ENCODE peak calls at places on chromosomes 2 and 18, in nine cellular contexts. One of them, this sample, is unnamed.

GRCh38 chr2:119823734-119824334 is 64.1 kb downstream of the PTPN4 start:
- DNase-seq in fibroblast of lung: peak
- DNase-seq in astrocyte of the spinal cord: peak
- DNase-seq in endothelial cell: peak
- DNase-seq in HCT116: no peak
- DNase-seq in GM12864: no peak
- DNase-seq in fibroblast of pulmonary artery: peak
- DNase-seq in WERI-Rb-1: peak
- DNase-seq in brain microvascular endothelial cell: peak
- DNase-seq in this sample: peak

GRCh38 chr2:11056614-11057013 is 98.7 kb upstream of the SLC66A3 start:
- DNase-seq in fibroblast of lung: peak
- DNase-seq in astrocyte of the spinal cord: peak
- DNase-seq in endothelial cell: no peak
- DNase-seq in HCT116: peak
- DNase-seq in GM12864: no peak
- DNase-seq in fibroblast of pulmonary artery: peak
- DNase-seq in WERI-Rb-1: no peak
- DNase-seq in brain microvascular endothelial cell: peak
- DNase-seq in this sample: peak

GRCh38 chr2:189060096-189060642 is 86.0 kb downstream of the COL3A1 start:
- DNase-seq in fibroblast of lung: peak
- DNase-seq in astrocyte of the spinal cord: no peak
- DNase-seq in endothelial cell: no peak
- DNase-seq in HCT116: no peak
- DNase-seq in GM12864: no peak
- DNase-seq in fibroblast of pulmonary artery: no peak
- DNase-seq in WERI-Rb-1: no peak
- DNase-seq in brain microvascular endothelial cell: no peak
- DNase-seq in this sample: no peak

GRCh38 chr2:196066794-196067382 is 1.7 kb downstream of the DNAH7 start:
- DNase-seq in fibroblast of lung: peak
- DNase-seq in astrocyte of the spinal cord: peak
- DNase-seq in endothelial cell: no peak
- DNase-seq in HCT116: peak
- DNase-seq in GM12864: no peak
- DNase-seq in fibroblast of pulmonary artery: peak
- DNase-seq in WERI-Rb-1: no peak
- DNase-seq in brain microvascular endothelial cell: no peak
- DNase-seq in this sample: peak

GRCh38 chr2:109662889-109663288 is 48.7 kb downstream of the SOWAHC start:
- DNase-seq in fibroblast of lung: no peak
- DNase-seq in astrocyte of the spinal cord: no peak
- DNase-seq in endothelial cell: no peak
- DNase-seq in HCT116: peak
- DNase-seq in GM12864: no peak
- DNase-seq in fibroblast of pulmonary artery: no peak
- DNase-seq in WERI-Rb-1: no peak
- DNase-seq in brain microvascular endothelial cell: no peak
- DNase-seq in this sample: no peak

GRCh38 chr2:195818521-195818920 is 161.5 kb downstream of the SLC39A10 start:
- DNase-seq in fibroblast of lung: peak
- DNase-seq in astrocyte of the spinal cord: peak
- DNase-seq in endothelial cell: no peak
- DNase-seq in HCT116: no peak
- DNase-seq in GM12864: no peak
- DNase-seq in fibroblast of pulmonary artery: no peak
- DNase-seq in WERI-Rb-1: no peak
- DNase-seq in brain microvascular endothelial cell: peak
- DNase-seq in this sample: peak

GRCh38 chr2:101047075-101047766 is 45.1 kb downstream of the RPL31 start:
- DNase-seq in fibroblast of lung: no peak
- DNase-seq in astrocyte of the spinal cord: peak
- DNase-seq in endothelial cell: no peak
- DNase-seq in HCT116: peak
- DNase-seq in GM12864: no peak
- DNase-seq in fibroblast of pulmonary artery: peak
- DNase-seq in WERI-Rb-1: no peak
- DNase-seq in brain microvascular endothelial cell: no peak
- DNase-seq in this sample: no peak

GRCh38 chr2:217604527-217605279 is 398.1 kb downstream of the TNS1 start:
- DNase-seq in fibroblast of lung: no peak
- DNase-seq in astrocyte of the spinal cord: no peak
- DNase-seq in endothelial cell: no peak
- DNase-seq in HCT116: no peak
- DNase-seq in GM12864: no peak
- DNase-seq in fibroblast of pulmonary artery: no peak
- DNase-seq in WERI-Rb-1: no peak
- DNase-seq in brain microvascular endothelial cell: no peak
- DNase-seq in this sample: no peak

GRCh38 chr18:39795350-39795749 is 2159.7 kb upstream of the PIK3C3 start:
- DNase-seq in fibroblast of lung: no peak
- DNase-seq in astrocyte of the spinal cord: no peak
- DNase-seq in endothelial cell: no peak
- DNase-seq in HCT116: no peak
- DNase-seq in GM12864: no peak
- DNase-seq in fibroblast of pulmonary artery: no peak
- DNase-seq in WERI-Rb-1: no peak
- DNase-seq in brain microvascular endothelial cell: no peak
- DNase-seq in this sample: no peak

GRCh38 chr2:72864500-72864899 is 22.7 kb upstream of the SPR start:
- DNase-seq in fibroblast of lung: peak
- DNase-seq in astrocyte of the spinal cord: peak
- DNase-seq in endothelial cell: no peak
- DNase-seq in HCT116: no peak
- DNase-seq in GM12864: no peak
- DNase-seq in fibroblast of pulmonary artery: peak
- DNase-seq in WERI-Rb-1: no peak
- DNase-seq in brain microvascular endothelial cell: peak
- DNase-seq in this sample: peak

GRCh38 chr18:55097406-55098170 is 138.3 kb upstream of the CCDC68 start:
- DNase-seq in fibroblast of lung: peak
- DNase-seq in astrocyte of the spinal cord: peak
- DNase-seq in endothelial cell: no peak
- DNase-seq in HCT116: no peak
- DNase-seq in GM12864: no peak
- DNase-seq in fibroblast of pulmonary artery: peak
- DNase-seq in WERI-Rb-1: peak
- DNase-seq in brain microvascular endothelial cell: no peak
- DNase-seq in this sample: peak

GRCh38 chr18:48902856-48903601 is 47.7 kb downstream of the SMAD7 start:
- DNase-seq in fibroblast of lung: peak
- DNase-seq in astrocyte of the spinal cord: peak
- DNase-seq in endothelial cell: no peak
- DNase-seq in HCT116: no peak
- DNase-seq in GM12864: no peak
- DNase-seq in fibroblast of pulmonary artery: peak
- DNase-seq in WERI-Rb-1: no peak
- DNase-seq in brain microvascular endothelial cell: peak
- DNase-seq in this sample: no peak

GRCh38 chr18:48193521-48194251 is 215.5 kb downstream of the ZBTB7C start:
- DNase-seq in fibroblast of lung: no peak
- DNase-seq in astrocyte of the spinal cord: no peak
- DNase-seq in endothelial cell: no peak
- DNase-seq in HCT116: no peak
- DNase-seq in GM12864: no peak
- DNase-seq in fibroblast of pulmonary artery: peak
- DNase-seq in WERI-Rb-1: no peak
- DNase-seq in brain microvascular endothelial cell: no peak
- DNase-seq in this sample: no peak

GRCh38 chr2:235347691-235348090 is 146.2 kb upstream of the AGAP1 start:
- DNase-seq in fibroblast of lung: peak
- DNase-seq in astrocyte of the spinal cord: peak
- DNase-seq in endothelial cell: no peak
- DNase-seq in HCT116: peak
- DNase-seq in GM12864: no peak
- DNase-seq in fibroblast of pulmonary artery: peak
- DNase-seq in WERI-Rb-1: no peak
- DNase-seq in brain microvascular endothelial cell: peak
- DNase-seq in this sample: peak

GRCh38 chr2:104857262-104858221 is 3.6 kb downstream of the POU3F3 start:
- DNase-seq in fibroblast of lung: no peak
- DNase-seq in astrocyte of the spinal cord: peak
- DNase-seq in endothelial cell: no peak
- DNase-seq in HCT116: no peak
- DNase-seq in GM12864: no peak
- DNase-seq in fibroblast of pulmonary artery: no peak
- DNase-seq in WERI-Rb-1: no peak
- DNase-seq in brain microvascular endothelial cell: no peak
- DNase-seq in this sample: no peak

GRCh38 chr2:65053199-65053598 is 3.0 kb upstream of the CEP68 start:
- DNase-seq in fibroblast of lung: no peak
- DNase-seq in astrocyte of the spinal cord: no peak
- DNase-seq in endothelial cell: no peak
- DNase-seq in HCT116: no peak
- DNase-seq in GM12864: peak
- DNase-seq in fibroblast of pulmonary artery: no peak
- DNase-seq in WERI-Rb-1: no peak
- DNase-seq in brain microvascular endothelial cell: no peak
- DNase-seq in this sample: no peak

GRCh38 chr2:207115715-207116364 is 49.9 kb downstream of the KLF7 start:
- DNase-seq in fibroblast of lung: peak
- DNase-seq in astrocyte of the spinal cord: peak
- DNase-seq in endothelial cell: no peak
- DNase-seq in HCT116: no peak
- DNase-seq in GM12864: no peak
- DNase-seq in fibroblast of pulmonary artery: peak
- DNase-seq in WERI-Rb-1: no peak
- DNase-seq in brain microvascular endothelial cell: no peak
- DNase-seq in this sample: no peak
- TF ChIP-seq CTCF in fibroblast of lung: peak
- TF ChIP-seq CTCF in astrocyte of the spinal cord: peak
- TF ChIP-seq CTCF in endothelial cell: no peak
- TF ChIP-seq CTCF in HCT116: no peak
- TF ChIP-seq CTCF in GM12864: no peak
- TF ChIP-seq CTCF in fibroblast of pulmonary artery: peak
- TF ChIP-seq CTCF in WERI-Rb-1: no peak
- TF ChIP-seq CTCF in brain microvascular endothelial cell: peak
- TF ChIP-seq CTCF in this sample: no peak

GRCh38 chr2:221335106-221335505 is 237.0 kb downstream of the EPHA4 start:
- DNase-seq in fibroblast of lung: no peak
- DNase-seq in astrocyte of the spinal cord: no peak
- DNase-seq in endothelial cell: no peak
- DNase-seq in HCT116: no peak
- DNase-seq in GM12864: no peak
- DNase-seq in fibroblast of pulmonary artery: no peak
- DNase-seq in WERI-Rb-1: no peak
- DNase-seq in brain microvascular endothelial cell: no peak
- DNase-seq in this sample: no peak
- TF ChIP-seq CTCF in fibroblast of lung: no peak
- TF ChIP-seq CTCF in astrocyte of the spinal cord: no peak
- TF ChIP-seq CTCF in endothelial cell: no peak
- TF ChIP-seq CTCF in HCT116: no peak
- TF ChIP-seq CTCF in GM12864: no peak
- TF ChIP-seq CTCF in fibroblast of pulmonary artery: no peak
- TF ChIP-seq CTCF in WERI-Rb-1: no peak
- TF ChIP-seq CTCF in brain microvascular endothelial cell: no peak
- TF ChIP-seq CTCF in this sample: no peak

GRCh38 chr2:23312996-23313606 is 71.9 kb upstream of the KLHL29 start:
- DNase-seq in fibroblast of lung: peak
- DNase-seq in astrocyte of the spinal cord: no peak
- DNase-seq in endothelial cell: peak
- DNase-seq in HCT116: peak
- DNase-seq in GM12864: no peak
- DNase-seq in fibroblast of pulmonary artery: no peak
- DNase-seq in WERI-Rb-1: peak
- DNase-seq in brain microvascular endothelial cell: peak
- DNase-seq in this sample: no peak
- TF ChIP-seq CTCF in fibroblast of lung: peak
- TF ChIP-seq CTCF in astrocyte of the spinal cord: peak
- TF ChIP-seq CTCF in endothelial cell: peak
- TF ChIP-seq CTCF in HCT116: peak
- TF ChIP-seq CTCF in GM12864: peak
- TF ChIP-seq CTCF in fibroblast of pulmonary artery: peak
- TF ChIP-seq CTCF in WERI-Rb-1: peak
- TF ChIP-seq CTCF in brain microvascular endothelial cell: peak
- TF ChIP-seq CTCF in this sample: peak

GRCh38 chr2:191500566-191501389 is 177.2 kb upstream of the NABP1 start:
- DNase-seq in fibroblast of lung: no peak
- DNase-seq in astrocyte of the spinal cord: peak
- DNase-seq in endothelial cell: no peak
- DNase-seq in HCT116: no peak
- DNase-seq in GM12864: no peak
- DNase-seq in fibroblast of pulmonary artery: no peak
- DNase-seq in WERI-Rb-1: no peak
- DNase-seq in brain microvascular endothelial cell: no peak
- DNase-seq in this sample: no peak

GRCh38 chr2:191497822-191498221 is 180.1 kb upstream of the NABP1 start:
- DNase-seq in fibroblast of lung: no peak
- DNase-seq in astrocyte of the spinal cord: no peak
- DNase-seq in endothelial cell: no peak
- DNase-seq in HCT116: no peak
- DNase-seq in GM12864: no peak
- DNase-seq in fibroblast of pulmonary artery: no peak
- DNase-seq in WERI-Rb-1: no peak
- DNase-seq in brain microvascular endothelial cell: no peak
- DNase-seq in this sample: no peak

GRCh38 chr2:191499050-191499449 is 178.9 kb upstream of the NABP1 start:
- DNase-seq in fibroblast of lung: no peak
- DNase-seq in astrocyte of the spinal cord: no peak
- DNase-seq in endothelial cell: no peak
- DNase-seq in HCT116: no peak
- DNase-seq in GM12864: no peak
- DNase-seq in fibroblast of pulmonary artery: no peak
- DNase-seq in WERI-Rb-1: no peak
- DNase-seq in brain microvascular endothelial cell: no peak
- DNase-seq in this sample: no peak

GRCh38 chr2:191499874-191500565 is 177.9 kb upstream of the NABP1 start:
- DNase-seq in fibroblast of lung: peak
- DNase-seq in astrocyte of the spinal cord: peak
- DNase-seq in endothelial cell: no peak
- DNase-seq in HCT116: no peak
- DNase-seq in GM12864: no peak
- DNase-seq in fibroblast of pulmonary artery: no peak
- DNase-seq in WERI-Rb-1: no peak
- DNase-seq in brain microvascular endothelial cell: no peak
- DNase-seq in this sample: peak

DNA sequence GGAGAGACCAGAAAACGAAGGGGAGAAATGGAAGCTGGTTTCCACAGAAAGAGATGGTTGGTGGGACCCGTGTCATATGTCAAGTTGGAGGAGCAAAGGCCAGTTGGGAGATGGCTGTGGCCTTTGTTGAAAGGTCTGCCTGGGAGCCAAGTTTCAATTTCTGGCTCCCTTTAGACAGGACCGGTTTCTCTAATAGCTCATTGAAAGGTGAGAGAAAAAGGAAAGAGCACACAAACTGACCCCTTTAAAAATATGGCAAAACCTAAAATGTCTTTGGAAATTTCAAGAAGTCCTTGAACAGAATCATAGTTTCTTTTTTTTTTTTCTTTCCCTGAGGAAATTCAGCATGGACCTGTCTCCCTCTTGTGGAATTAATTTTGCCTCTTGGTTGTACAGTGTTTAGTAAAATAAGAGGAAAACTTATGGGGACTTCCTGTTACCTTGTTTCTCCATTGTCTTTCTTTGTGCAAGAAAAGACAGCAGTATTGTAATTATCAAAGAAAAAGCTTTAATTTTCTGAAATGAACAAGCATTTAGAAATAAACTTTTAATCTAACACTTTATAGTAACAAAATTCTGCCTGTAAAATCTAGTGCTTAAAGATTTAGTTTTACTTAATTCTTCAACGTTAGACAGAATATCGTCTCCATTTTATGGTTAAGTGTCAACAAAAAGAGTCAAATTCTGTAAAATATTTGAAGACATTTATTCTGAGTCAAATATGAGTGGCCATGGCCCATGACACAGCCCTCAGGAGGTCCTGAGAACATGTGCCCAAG is 176.4 kb upstream of the NABP1 start:
- DNase-seq in fibroblast of lung: peak
- DNase-seq in astrocyte of the spinal cord: peak
- DNase-seq in endothelial cell: no peak
- DNase-seq in HCT116: peak
- DNase-seq in GM12864: no peak
- DNase-seq in fibroblast of pulmonary artery: peak
- DNase-seq in WERI-Rb-1: no peak
- DNase-seq in brain microvascular endothelial cell: peak
- DNase-seq in this sample: peak
- TF ChIP-seq CTCF in fibroblast of lung: peak
- TF ChIP-seq CTCF in astrocyte of the spinal cord: peak
- TF ChIP-seq CTCF in endothelial cell: peak
- TF ChIP-seq CTCF in HCT116: peak
- TF ChIP-seq CTCF in GM12864: no peak
- TF ChIP-seq CTCF in fibroblast of pulmonary artery: peak
- TF ChIP-seq CTCF in WERI-Rb-1: peak
- TF ChIP-seq CTCF in brain microvascular endothelial cell: peak
- TF ChIP-seq CTCF in this sample: peak

This sample was measured in HFFc6.